ENCODE peak calls at places on chromosomes 11 and 22, in nine cellular contexts. G, Z, D, L, O, C, J, F and H are unnamed samples.

GRCh38 chr11:27857588-27857987 is 157.3 kb upstream of the BDNF start:
- DNase-seq in G (no peak), Z (no peak), D (no peak), L (no peak), O (no peak), C (no peak), J (no peak), F (no peak), H (no peak)

GRCh38 chr22:44325718-44326548 is 13.2 kb upstream of the SHISAL1 start:
- DNase-seq in G (no peak), Z (no peak), D (peak), L (no peak), O (peak), C (no peak), J (no peak), F (peak), H (no peak)

GRCh38 chr11:111939836-111940604 is 2.9 kb downstream of the DIXDC1 start:
- DNase-seq in G (no peak), Z (no peak), D (peak), L (no peak), O (peak), C (no peak), J (no peak), F (peak), H (peak)

GRCh38 chr11:10294289-10294953 is 402 bp upstream of the SBF2 start:
- DNase-seq in G (peak), Z (peak), D (peak), L (peak), O (peak), C (no peak), J (peak), F (peak), H (peak)

GRCh38 chr22:49355206-49355920 is 472.3 kb downstream of the BRD1 start:
- DNase-seq in G (no peak), Z (no peak), D (no peak), L (no peak), O (no peak), C (no peak), J (no peak), F (no peak), H (peak)

GRCh38 chr11:2305140-2305861 is 3.5 kb downstream of the TSPAN32 start:
- DNase-seq in G (peak), Z (peak), D (peak), L (peak), O (peak), C (peak), J (peak), F (peak), H (peak)

GRCh38 chr11:123702137-123702536 is 39.3 kb downstream of the ZNF202 start:
- DNase-seq in G (no peak), Z (peak), D (peak), L (peak), O (peak), C (no peak), J (no peak), F (no peak), H (no peak)

GRCh38 chr22:22196018-22196533 is 48.5 kb upstream of the VPREB1 start:
- DNase-seq in G (peak), Z (no peak), D (no peak), L (no peak), O (no peak), C (no peak), J (no peak), F (no peak), H (no peak)

GRCh38 chr11:84930863-84931262 is 696.3 kb downstream of the DLG2 start:
- DNase-seq in G (no peak), Z (no peak), D (no peak), L (no peak), O (no peak), C (no peak), J (no peak), F (no peak), H (no peak)

GRCh38 chr11:62482753-62483152 is 63.9 kb downstream of the AHNAK start:
- DNase-seq in G (no peak), Z (no peak), D (no peak), L (no peak), O (no peak), C (no peak), J (no peak), F (no peak), H (no peak)

GRCh38 chr11:3216027-3216525 is 2.5 kb downstream of the MRGPRG start:
- DNase-seq in G (peak), Z (no peak), D (no peak), L (no peak), O (no peak), C (no peak), J (no peak), F (no peak), H (no peak)

GRCh38 chr22:30876925-30877553 is 91.5 kb downstream of the MORC2 start:
- DNase-seq in G (no peak), Z (no peak), D (peak), L (peak), O (peak), C (no peak), J (no peak), F (peak), H (no peak)

GRCh38 chr11:99257131-99257530 is 236.4 kb downstream of the CNTN5 start:
- DNase-seq in G (no peak), Z (no peak), D (peak), L (no peak), O (peak), C (no peak), J (peak), F (no peak), H (no peak)

GRCh38 chr11:44315947-44316387 is 6.0 kb upstream of the ALX4 start:
- DNase-seq in G (peak), Z (peak), D (peak), L (no peak), O (peak), C (no peak), J (no peak), F (no peak), H (no peak)
- TF ChIP-seq CTCF in G (no peak), Z (no peak), D (no peak), L (no peak), O (no peak), C (no peak), J (no peak), F (peak), H (peak)

GRCh38 chr22:50641696-50642607 is 14.0 kb upstream of the ARSA start:
- DNase-seq in G (no peak), Z (peak), D (peak), L (peak), O (peak), C (peak), J (peak), F (no peak), H (no peak)
- TF ChIP-seq CTCF in G (no peak), Z (no peak), D (peak), L (peak), O (peak), C (no peak), J (peak), F (peak), H (peak)

GRCh38 chr11:126891556-126892217 is 108.9 kb downstream of the KIRREL3 start:
- DNase-seq in G (peak), Z (no peak), D (no peak), L (peak), O (peak), C (no peak), J (no peak), F (peak), H (no peak)

GRCh38 chr11:126893796-126894195 is 106.8 kb downstream of the KIRREL3 start:
- DNase-seq in G (no peak), Z (no peak), D (no peak), L (no peak), O (no peak), C (peak), J (no peak), F (peak), H (no peak)

GRCh38 chr11:126892781-126893180 is 107.8 kb downstream of the KIRREL3 start:
- DNase-seq in G (no peak), Z (no peak), D (no peak), L (no peak), O (no peak), C (no peak), J (no peak), F (no peak), H (no peak)

GRCh38 chr11:126888126-126888712 is 112.4 kb downstream of the KIRREL3 start:
- DNase-seq in G (no peak), Z (no peak), D (no peak), L (no peak), O (no peak), C (no peak), J (no peak), F (no peak), H (no peak)

GRCh38 chr11:126890561-126890960 is 110.0 kb downstream of the KIRREL3 start:
- DNase-seq in G (no peak), Z (no peak), D (no peak), L (no peak), O (no peak), C (no peak), J (no peak), F (no peak), H (no peak)
- TF ChIP-seq CTCF in G (no peak), Z (no peak), D (no peak), L (no peak), O (no peak), C (no peak), J (no peak), F (no peak), H (no peak)

DNA sequence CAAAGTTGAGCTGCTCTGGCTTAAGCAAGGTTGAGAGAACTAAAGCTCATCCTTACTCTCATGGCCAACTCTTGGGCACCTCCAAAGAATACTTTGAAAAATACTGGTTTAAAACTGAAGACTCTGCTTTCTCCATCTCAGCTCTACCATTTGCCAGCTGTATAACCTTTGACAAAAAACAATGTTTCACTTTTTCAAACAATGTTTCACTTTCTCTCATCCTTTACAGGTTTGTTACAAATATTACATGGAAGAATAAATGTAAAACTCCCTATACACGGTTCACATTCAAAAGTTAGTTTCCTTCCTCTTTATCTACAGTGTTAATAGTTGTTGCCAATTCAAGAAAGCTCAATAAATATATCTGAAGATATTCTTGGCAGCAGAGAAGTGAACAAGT is 19.2 kb downstream of the AMBRA1 start:
- DNase-seq in G (no peak), Z (no peak), D (no peak), L (no peak), O (no peak), C (no peak), J (no peak), F (no peak), H (no peak)
- TF ChIP-seq CTCF in G (no peak), Z (no peak), D (no peak), L (no peak), O (no peak), C (no peak), J (no peak), F (no peak), H (no peak)

GRCh38 chr22:45510376-45511232 is 7.9 kb downstream of the FBLN1 start:
- DNase-seq in G (peak), Z (no peak), D (peak), L (no peak), O (no peak), C (no peak), J (no peak), F (no peak), H (no peak)

GRCh38 chr22:45515678-45516077 is 13.0 kb downstream of the FBLN1 start:
- DNase-seq in G (peak), Z (no peak), D (no peak), L (no peak), O (no peak), C (no peak), J (no peak), F (no peak), H (no peak)

GRCh38 chr22:45508814-45509213 is 6.1 kb downstream of the FBLN1 start:
- DNase-seq in G (no peak), Z (no peak), D (no peak), L (no peak), O (no peak), C (no peak), J (no peak), F (no peak), H (no peak)

GRCh38 chr22:45511847-45512261 is 9.2 kb downstream of the FBLN1 start:
- DNase-seq in G (peak), Z (peak), D (peak), L (peak), O (peak), C (no peak), J (no peak), F (peak), H (no peak)

DNA sequence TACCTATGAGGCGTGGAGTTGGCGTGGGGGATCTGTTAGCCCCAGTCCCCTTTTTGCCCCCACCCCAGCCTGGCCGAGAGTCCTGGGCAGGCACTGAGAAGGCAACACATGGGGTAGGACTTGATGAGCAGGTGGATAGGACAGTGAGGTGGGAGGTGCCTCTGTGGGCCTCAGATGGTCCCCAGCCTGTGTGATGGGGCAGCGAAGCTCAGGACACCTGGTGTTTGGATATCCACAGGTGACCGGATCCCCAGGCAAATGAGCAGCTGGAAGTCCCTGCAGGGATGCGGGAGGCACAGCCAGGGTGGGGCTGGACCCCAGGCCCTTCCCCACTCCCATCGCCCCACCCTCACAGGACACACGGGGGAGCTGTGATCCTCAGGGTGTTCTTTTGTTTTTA is 9.7 kb downstream of the FBLN1 start:
- DNase-seq in G (no peak), Z (no peak), D (no peak), L (no peak), O (no peak), C (no peak), J (no peak), F (no peak), H (no peak)
- TF ChIP-seq CTCF in G (no peak), Z (no peak), D (no peak), L (no peak), O (no peak), C (no peak), J (no peak), F (no peak), H (no peak)